ENCODE peak calls at places on chromosomes 4 and X, in ten cellular contexts. J is CD8-positive, alpha-beta T cell; O is GM23338; L is endodermal cell; G is aorta; F is mammary epithelial cell; D is body of pancreas; R is cardiac muscle cell; W is CD8-positive, alpha-beta memory T cell; K is effector memory CD4-positive, alpha-beta T cell. N is an unnamed sample.

GRCh38 chrX:103615781-103616180 is 8.0 kb downstream of the TCEAL3 start:
- DNase-seq in J (no peak), W (no peak), K (no peak), F (no peak), D (no peak), G (no peak), L (no peak), O (no peak), R (no peak), N (no peak)

GRCh38 chr4:793941-794621 is 31.8 kb downstream of the CPLX1 start:
- DNase-seq in K (no peak), R (no peak), G (no peak), J (no peak), D (no peak), F (no peak), O (no peak), L (no peak), W (no peak), N (no peak)

GRCh38 chr4:21184788-21185187 is 484.5 kb downstream of the PACRGL start:
- DNase-seq in K (no peak), W (no peak), D (no peak), J (no peak), F (no peak), G (no peak), R (no peak), L (no peak), O (peak; percentile 43), N (no peak)

GRCh38 chr4:122017296-122017695 is 65.4 kb upstream of the TRPC3 start:
- DNase-seq in K (no peak), O (no peak), R (peak; percentile 77), J (no peak), G (no peak), F (no peak), L (no peak), D (no peak), W (no peak), N (no peak)

GRCh38 chrX:22165732-22166457 is 106.8 kb upstream of the CBLL2 start:
- DNase-seq in J (no peak), O (no peak), G (no peak), D (no peak), R (no peak), L (no peak), W (no peak), F (peak; percentile 16), K (no peak), N (no peak)

GRCh38 chr4:153579872-153580271 is 104.2 kb upstream of the TLR2 start:
- DNase-seq in J (no peak), R (no peak), D (no peak), K (no peak), L (no peak), F (no peak), G (no peak), W (no peak), O (no peak), N (no peak)

GRCh38 chr4:119093042-119093827 is 42.4 kb upstream of the MYOZ2 start:
- DNase-seq in K (no peak), G (no peak), R (no peak), W (no peak), L (no peak), F (no peak), J (no peak), D (no peak), O (no peak), N (no peak)

GRCh38 chrX:8879750-8880149 is 78.6 kb upstream of the FAM9A start:
- DNase-seq in W (peak; percentile 2), G (no peak), R (no peak), L (peak; percentile 76), F (peak; percentile 4), K (no peak), O (peak; percentile 61), D (peak; percentile 19), J (peak; percentile 0), N (no peak)

GRCh38 chrX:47562615-47563243 is 1.7 kb downstream of the ARAF start:
- DNase-seq in K (no peak), G (peak; percentile 60), F (no peak), R (peak; percentile 12), O (peak; percentile 27), L (peak; percentile 70), J (no peak), D (no peak), W (no peak), N (no peak)

GRCh38 chrX:27918799-27919198 is 62.5 kb downstream of the DCAF8L1 start:
- DNase-seq in J (no peak), O (peak; percentile 2), F (peak; percentile 6), D (peak; percentile 13), K (no peak), W (no peak), G (no peak), R (peak; percentile 3), L (no peak), N (no peak)

GRCh38 chrX:15310117-15310516 is 5.3 kb downstream of the ASB11 start:
- DNase-seq in G (no peak), K (no peak), L (no peak), J (no peak), D (peak; percentile 45), F (no peak), R (peak; percentile 50), O (no peak), W (no peak), N (no peak)

GRCh38 chrX:38260231-38260630 is 39.6 kb upstream of the SRPX start:
- DNase-seq in J (no peak), G (no peak), R (peak; percentile 7), W (no peak), O (peak; percentile 77), D (peak; percentile 23), K (no peak), F (no peak), L (peak; percentile 76), N (no peak)

GRCh38 chr4:41009411-41009810 is 204.9 kb downstream of the APBB2 start:
- DNase-seq in G (no peak), L (no peak), J (no peak), R (no peak), K (no peak), D (no peak), W (no peak), F (peak; percentile 73), O (no peak), N (no peak)

GRCh38 chr4:170420255-170420693 is 330.5 kb upstream of the AADAT start:
- DNase-seq in D (no peak), W (no peak), J (no peak), F (no peak), G (no peak), L (no peak), O (no peak), R (no peak), K (no peak), N (no peak)

DNA sequence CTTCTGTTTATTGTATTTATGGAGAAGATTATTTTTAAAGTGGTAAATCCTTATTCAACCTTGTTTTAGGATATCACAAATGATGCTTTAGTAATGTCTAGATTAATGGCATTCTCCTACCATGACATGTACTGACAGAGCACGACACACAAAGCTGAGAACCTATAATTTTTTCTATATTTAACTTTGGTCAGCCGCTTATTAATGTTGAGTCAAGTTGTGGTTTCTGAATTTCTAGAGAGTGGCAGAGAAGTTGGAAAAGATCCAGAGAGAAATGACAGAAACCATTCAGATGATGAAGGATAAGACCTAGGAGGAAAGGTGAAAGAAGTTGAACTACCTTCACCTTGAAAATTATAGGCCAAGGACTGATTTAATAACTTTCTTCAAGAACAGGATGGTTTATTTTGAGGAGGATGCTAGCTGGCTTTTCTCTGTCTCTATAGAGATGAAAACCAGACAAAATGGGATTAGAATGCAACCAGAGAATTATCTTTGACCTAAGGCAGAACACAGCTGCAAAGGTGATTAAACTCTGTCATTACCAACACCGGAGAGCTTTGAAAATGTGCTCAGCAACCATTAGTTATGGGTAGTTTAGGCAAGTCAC is 62.6 kb upstream of the TSPAN5 start:
- DNase-seq in K (no peak), G (no peak), R (no peak), O (no peak), W (no peak), D (no peak), L (no peak), J (no peak), F (peak; percentile 87), N (no peak)
- H3K27ac ChIP-seq in K (no peak overlapping the region), G (no peak overlapping the region), R (no peak overlapping the region), O (no peak overlapping the region), W (no peak overlapping the region), D (no peak overlapping the region), L (no peak overlapping the region), J (no peak overlapping the region), F (no peak overlapping the region), N (no peak overlapping the region)

GRCh38 chr4:105191621-105192210 is 45.0 kb downstream of the TET2 start:
- DNase-seq in D (no peak), K (no peak), O (peak; percentile 18), R (no peak), W (no peak), G (no peak), J (no peak), L (no peak), F (peak; percentile 19), N (no peak)
- H3K4me3 ChIP-seq in D (no peak overlapping the region), K (no peak overlapping the region), O (no peak overlapping the region), R (no peak overlapping the region), W (no peak overlapping the region), G (no peak overlapping the region), J (no peak overlapping the region), L (no peak overlapping the region), F (no peak overlapping the region), N (peak overlapping the region; percentile 45)

DNA sequence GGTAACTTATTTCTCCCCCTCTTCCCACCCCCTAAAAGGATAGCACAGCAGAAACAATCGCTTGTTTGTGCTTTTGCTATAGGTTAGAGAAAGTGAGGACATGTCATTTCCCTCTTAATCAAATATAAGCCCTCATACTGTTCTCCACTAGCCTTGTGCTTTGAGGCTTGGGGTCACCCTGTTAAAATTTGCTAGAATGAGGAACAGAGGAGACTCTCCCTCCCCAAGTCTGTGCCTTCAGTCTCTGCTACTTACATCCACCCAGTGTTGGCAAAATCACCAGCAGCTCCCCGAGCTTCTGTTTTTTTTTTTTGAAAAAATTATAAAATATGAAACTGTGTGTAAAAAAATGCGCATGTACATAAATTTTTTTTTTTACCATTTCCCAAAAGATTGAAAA is 19.3 kb downstream of the KLF3 start:
- DNase-seq in J (no peak), W (no peak), G (no peak), R (no peak), D (no peak), L (no peak), O (no peak), F (no peak), K (no peak), N (no peak)
- H3K4me1 ChIP-seq in J (peaks cover 67% of the 10 kb centered on the region), W (peaks cover 80% of the 10 kb centered on the region), G (peaks cover 6% of the 10 kb centered on the region), R (no peaks in the 10 kb centered on the region), D (peaks cover 13% of the 10 kb centered on the region), L (no peaks in the 10 kb centered on the region), O (peaks cover 8% of the 10 kb centered on the region), F (no peaks in the 10 kb centered on the region), K (peaks cover 25% of the 10 kb centered on the region), N (peaks cover 72% of the 10 kb centered on the region)

GRCh38 chr4:45349859-45350258 is 623.5 kb upstream of the GNPDA2 start:
- DNase-seq in J (no peak), O (no peak), D (no peak), G (no peak), W (no peak), R (no peak), F (no peak), K (no peak), L (no peak), N (no peak)

GRCh38 chr4:45350438-45350837 is 624.1 kb upstream of the GNPDA2 start:
- DNase-seq in G (no peak), J (no peak), W (no peak), R (peak; percentile 10), K (no peak), O (peak; percentile 31), F (peak; percentile 30), D (no peak), L (no peak), N (no peak)

GRCh38 chr4:45347056-45347455 is 620.7 kb upstream of the GNPDA2 start:
- DNase-seq in J (no peak), L (no peak), O (peak; percentile 30), F (no peak), W (no peak), K (no peak), D (no peak), R (no peak), G (no peak), N (no peak)

GRCh38 chr4:45345551-45345950 is 619.2 kb upstream of the GNPDA2 start:
- DNase-seq in J (no peak), L (no peak), W (no peak), K (no peak), F (no peak), R (no peak), O (no peak), D (no peak), G (no peak), N (no peak)
- H3K27ac ChIP-seq in J (no peak overlapping the region), L (no peak overlapping the region), W (no peak overlapping the region), K (no peak overlapping the region), F (no peak overlapping the region), R (no peak overlapping the region), O (no peak overlapping the region), D (no peak overlapping the region), G (no peak overlapping the region), N (no peak overlapping the region)